ENCODE peak calls at places on chromosomes 16 and 17, in four cellular contexts. D, K, E and O are unnamed samples.

GRCh38 chr17:20908373-20909273 is 134.2 kb downstream of the USP22 start:
- DNase-seq in D (peak), K (peak), E (peak), O (peak)

GRCh38 chr16:3731126-3731935 is 14.0 kb upstream of the TRAP1 start:
- DNase-seq in D (no peak), K (no peak), E (no peak), O (no peak)

GRCh38 chr17:80384078-80384960 is 30.6 kb upstream of the ENDOV start:
- DNase-seq in D (no peak), K (no peak), E (no peak), O (no peak)

GRCh38 chr17:56754523-56755208 is 79.1 kb downstream of the C17orf67 start:
- DNase-seq in D (no peak), K (no peak), E (no peak), O (no peak)

GRCh38 chr16:87392823-87393679 is 915 bp downstream of the MAP1LC3B start:
- DNase-seq in D (no peak), K (peak), E (no peak), O (no peak)

GRCh38 chr17:4161560-4162221 is 18.7 kb downstream of the CYB5D2 start:
- DNase-seq in D (no peak), K (no peak), E (no peak), O (no peak)

GRCh38 chr17:62085511-62086408 is 20.7 kb upstream of the MED13 start:
- DNase-seq in D (no peak), K (no peak), E (no peak), O (no peak)

GRCh38 chr17:46108550-46109110 is 84.6 kb downstream of the KANSL1 start:
- DNase-seq in D (no peak), K (no peak), E (no peak), O (no peak)

GRCh38 chr17:19247423-19247822 is 10.3 kb downstream of the EPN2 start:
- DNase-seq in D (no peak), K (no peak), E (no peak), O (no peak)

GRCh38 chr17:71917715-71918114 is 203.1 kb upstream of the SOX9 start:
- DNase-seq in D (no peak), K (no peak), E (no peak), O (no peak)

GRCh38 chr16:9012848-9013507 is 49.3 kb upstream of the USP7 start:
- DNase-seq in D (no peak), K (no peak), E (no peak), O (no peak)

GRCh38 chr16:3780570-3780969 is 63.2 kb upstream of the TRAP1 start:
- DNase-seq in D (no peak), K (no peak), E (no peak), O (no peak)

GRCh38 chr17:44921122-44921882 is 6.0 kb upstream of the GFAP start:
- DNase-seq in D (no peak), K (no peak), E (no peak), O (no peak)

GRCh38 chr16:65414284-65414984 is 292.6 kb upstream of the CDH11 start:
- DNase-seq in D (no peak), K (no peak), E (no peak), O (no peak)

GRCh38 chr17:29078183-29079045 is 35.5 kb downstream of the PIPOX start:
- DNase-seq in D (no peak), K (no peak), E (no peak), O (no peak)

GRCh38 chr16:68480084-68480995 is 32.0 kb upstream of the SMPD3 start:
- DNase-seq in D (no peak), K (no peak), E (no peak), O (no peak)

GRCh38 chr17:18105027-18105426 is 3.5 kb upstream of the MYO15A start:
- DNase-seq in D (no peak), K (no peak), E (no peak), O (no peak)

GRCh38 chr17:47744168-47745036 is 11.4 kb downstream of the TBX21 start:
- DNase-seq in D (no peak), K (no peak), E (no peak), O (no peak)

GRCh38 chr16:21283521-21284289 is 5.6 kb upstream of the CRYM start:
- DNase-seq in D (peak), K (peak), E (peak), O (no peak)

GRCh38 chr17:42774066-42774750 is 959 bp downstream of the VPS25 start:
- DNase-seq in D (no peak), K (no peak), E (no peak), O (no peak)

GRCh38 chr17:79341529-79341780 is 266.8 kb downstream of the ENGASE start:
- DNase-seq in D (no peak), K (no peak), E (no peak), O (no peak)

GRCh38 chr16:31407406-31407805 is 14.3 kb downstream of the ITGAD start:
- DNase-seq in D (no peak), K (no peak), E (no peak), O (no peak)

GRCh38 chr17:63413128-63413527 is 33.0 kb downstream of the CYB561 start:
- DNase-seq in D (no peak), K (no peak), E (no peak), O (no peak)

GRCh38 chr17:69602969-69603368 is 188.5 kb downstream of the MAP2K6 start:
- DNase-seq in D (no peak), K (no peak), E (no peak), O (no peak)

GRCh38 chr17:37676115-37676925 is 33.1 kb upstream of the DDX52 start:
- DNase-seq in D (no peak), K (peak), E (no peak), O (no peak)

GRCh38 chr16:25093208-25094061 is 18.1 kb upstream of the LCMT1 start:
- DNase-seq in D (no peak), K (no peak), E (no peak), O (no peak)

GRCh38 chr17:82225368-82226029 is 3.3 kb upstream of the SLC16A3 start:
- DNase-seq in D (no peak), K (no peak), E (no peak), O (no peak)

GRCh38 chr17:72008236-72008874 is 112.5 kb upstream of the SOX9 start:
- DNase-seq in D (no peak), K (no peak), E (no peak), O (no peak)

GRCh38 chr17:81831957-81832607 is 1.0 kb downstream of the MCRIP1 start:
- DNase-seq in D (no peak), K (no peak), E (no peak), O (no peak)

DNA sequence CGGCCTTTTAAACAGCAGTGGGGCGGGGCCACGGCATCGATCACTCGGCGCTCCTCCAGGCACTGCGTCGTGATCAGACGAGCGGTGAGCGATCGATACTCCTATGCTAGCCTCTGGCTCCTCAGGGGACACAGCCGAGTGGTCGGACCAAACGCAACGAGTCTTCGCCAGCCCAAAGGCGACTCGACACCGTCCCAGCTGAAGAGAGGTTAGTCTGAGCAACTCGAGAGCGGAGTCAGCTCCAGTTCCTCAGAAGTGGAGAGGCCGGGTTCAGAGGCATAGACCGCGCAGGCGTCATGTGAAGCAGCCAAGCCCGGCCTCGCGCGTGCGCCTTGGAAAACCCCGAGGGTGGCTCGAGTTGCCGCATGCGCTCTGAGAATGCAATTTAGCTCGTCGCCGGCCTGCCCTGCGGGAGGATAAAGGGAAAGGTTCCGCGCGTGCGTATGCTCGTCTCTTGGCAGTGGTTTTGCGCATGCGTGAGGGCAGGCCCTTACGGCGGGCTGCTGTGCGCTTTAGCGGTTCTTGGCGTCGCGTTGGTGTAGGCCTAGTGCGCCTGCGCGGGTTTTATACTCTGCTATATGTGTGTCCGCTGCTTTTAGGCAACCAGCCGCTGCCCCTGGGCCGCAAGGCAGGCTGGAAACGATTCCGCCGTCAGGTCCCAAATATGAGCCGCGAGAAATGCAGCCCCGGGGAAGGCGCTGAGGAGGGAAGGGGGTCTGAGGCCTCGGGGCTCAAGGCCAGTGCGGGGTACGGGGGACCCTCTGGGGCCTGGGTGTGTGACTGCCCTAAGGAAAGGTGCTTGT is at the start of gene KDM8:
- DNase-seq in D (peak), K (peak), E (peak), O (peak)
- TF ChIP-seq POLR2AphosphoS5 in D (peak), K (peak), E (peak), O (peak)

DNA sequence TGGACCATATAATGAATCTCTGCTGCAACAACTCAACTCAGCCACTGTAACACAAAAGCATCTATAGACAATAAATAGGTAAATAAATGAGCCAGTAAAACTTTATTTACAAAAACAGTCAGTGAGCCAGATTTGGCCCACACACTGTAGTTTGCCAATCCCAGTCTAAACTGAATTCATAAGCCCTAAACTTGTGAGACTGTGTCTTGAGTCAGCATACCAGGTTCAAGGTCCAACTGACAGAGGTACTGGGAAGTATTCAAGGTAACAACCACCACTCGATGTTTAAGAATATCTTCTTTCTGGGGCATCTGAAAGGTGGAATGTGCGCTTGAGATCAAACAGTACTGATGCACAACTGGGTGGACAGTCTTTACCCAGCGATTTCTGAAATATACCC is 94.2 kb downstream of the HELZ start:
- DNase-seq in D (no peak), K (no peak), E (no peak), O (no peak)
- TF ChIP-seq POLR2AphosphoS5 in D (no peak), K (no peak), E (no peak), O (no peak)

GRCh38 chr17:34980681-34981537 is 597 bp downstream of the LIG3 start:
- DNase-seq in D (peak), K (peak), E (peak), O (no peak)
- TF ChIP-seq POLR2AphosphoS5 in D (no peak), K (no peak), E (peak), O (no peak)

GRCh38 chr17:13728751-13729150 is 127.0 kb upstream of the HS3ST3A1 start:
- DNase-seq in D (no peak), K (no peak), E (no peak), O (no peak)
- TF ChIP-seq POLR2AphosphoS5 in D (no peak), K (no peak), E (no peak), O (no peak)

GRCh38 chr16:89320717-89321501 is 103.4 kb downstream of the ZNF778 start:
- DNase-seq in D (no peak), K (peak), E (no peak), O (no peak)
- TF ChIP-seq POLR2AphosphoS5 in D (no peak), K (no peak), E (no peak), O (no peak)